ENCODE peak calls at places on chromosome 6, in ten cellular contexts. G is WERI-Rb-1; D is endothelial cell of umbilical vein; Q is psoas muscle; Z is HFF-Myc; P is A549; H is left ventricle myocardium inferior; A is CD4-positive, CD25-positive, alpha-beta regulatory T cell; Y is adrenal gland; F is coronary artery. V is an unnamed sample.

GRCh38 chr6:79117752-79118151 is 39.7 kb upstream of the PHIP start:
- DNase-seq in Z (no peak), F (no peak), G (no peak), H (no peak), Q (no peak), P (peak), A (no peak), D (no peak), Y (no peak), V (no peak)

GRCh38 chr6:136113736-136114173 is 136.4 kb downstream of the MTFR2 start:
- DNase-seq in P (peak), Z (peak), D (peak), H (peak), Y (peak), A (no peak), F (no peak), Q (peak), G (peak), V (peak)

GRCh38 chr6:93721386-93722048 is 302.2 kb upstream of the EPHA7 start:
- DNase-seq in D (peak), Z (no peak), A (no peak), Y (no peak), Q (no peak), P (peak), H (no peak), G (peak), F (no peak), V (no peak)

GRCh38 chr6:18262812-18263560 is 1.3 kb downstream of the DEK start:
- DNase-seq in A (no peak), Y (no peak), F (no peak), Q (no peak), H (no peak), P (peak), G (no peak), Z (no peak), D (peak), V (no peak)

GRCh38 chr6:157761331-157761921 is 61.6 kb upstream of the SNX9 start:
- DNase-seq in D (no peak), H (no peak), Y (no peak), A (peak), Z (peak), F (no peak), G (no peak), Q (no peak), P (no peak), V (no peak)

GRCh38 chr6:116029535-116029934 is 31.2 kb downstream of the FRK start:
- DNase-seq in Y (no peak), G (no peak), F (no peak), P (no peak), A (no peak), H (no peak), D (no peak), Q (no peak), Z (no peak), V (no peak)

GRCh38 chr6:168380956-168381605 is 59.9 kb upstream of the SMOC2 start:
- DNase-seq in F (no peak), H (no peak), Q (no peak), G (no peak), Y (no peak), A (no peak), D (no peak), Z (no peak), P (no peak), V (no peak)

GRCh38 chr6:107646176-107646575 is 156.3 kb downstream of the SOBP start:
- DNase-seq in P (no peak), A (no peak), H (peak), Y (peak), G (no peak), D (peak), Q (peak), Z (no peak), F (no peak), V (no peak)

GRCh38 chr6:32244270-32244669 is 20.4 kb upstream of the NOTCH4 start:
- DNase-seq in F (no peak), Z (no peak), P (no peak), Q (peak), Y (peak), A (no peak), G (peak), D (no peak), H (no peak), V (no peak)

GRCh38 chr6:99425647-99426453 is 742 bp upstream of the PNISR start:
- DNase-seq in H (peak), Z (peak), F (peak), G (peak), Y (peak), A (peak), Q (peak), D (peak), P (peak), V (peak)

GRCh38 chr6:40720375-40720748 is 133.2 kb upstream of the LRFN2 start:
- DNase-seq in G (peak), P (no peak), Y (no peak), H (no peak), F (no peak), Z (no peak), A (no peak), Q (no peak), D (no peak), V (peak)

GRCh38 chr6:90214966-90215365 is 81.7 kb downstream of the BACH2 start:
- DNase-seq in D (no peak), A (no peak), Q (no peak), G (no peak), F (no peak), H (no peak), Z (no peak), P (no peak), Y (no peak), V (no peak)

GRCh38 chr6:123715243-123715863 is 78.6 kb upstream of the TRDN start:
- DNase-seq in Z (no peak), Q (no peak), Y (peak), F (no peak), A (no peak), D (peak), P (peak), H (no peak), G (peak), V (peak)

GRCh38 chr6:88059221-88059620 is 11.6 kb downstream of the SPACA1 start:
- DNase-seq in Q (no peak), H (no peak), G (no peak), A (no peak), P (no peak), Z (no peak), Y (no peak), D (no peak), F (no peak), V (no peak)

GRCh38 chr6:158415666-158416065 is 103.4 kb downstream of the TULP4 start:
- DNase-seq in Q (no peak), A (no peak), G (no peak), Z (no peak), D (no peak), H (no peak), P (no peak), F (no peak), Y (no peak), V (no peak)

GRCh38 chr6:42099340-42100028 is 42.9 kb downstream of the C6orf132 start:
- DNase-seq in P (no peak), F (no peak), G (no peak), A (no peak), H (no peak), Y (peak), D (no peak), Q (no peak), Z (no peak), V (no peak)

GRCh38 chr6:32974541-32975308 is 6.3 kb downstream of the BRD2 start:
- DNase-seq in H (no peak), G (no peak), D (no peak), P (no peak), Z (no peak), A (no peak), Y (no peak), F (no peak), Q (no peak), V (no peak)

GRCh38 chr6:74549746-74550145 is 656.1 kb downstream of the COL12A1 start:
- DNase-seq in G (no peak), Q (no peak), D (no peak), A (no peak), F (no peak), P (no peak), Y (no peak), Z (no peak), H (no peak), V (no peak)

GRCh38 chr6:130778946-130779657 is 48.1 kb upstream of the SMLR1 start:
- DNase-seq in D (no peak), H (no peak), G (no peak), F (no peak), Q (no peak), Z (peak), Y (no peak), A (no peak), P (no peak), V (no peak)

GRCh38 chr6:130779658-130780033 is 47.6 kb upstream of the SMLR1 start:
- DNase-seq in P (no peak), Y (no peak), F (no peak), Z (no peak), A (no peak), H (no peak), G (no peak), D (no peak), Q (no peak), V (no peak)

GRCh38 chr6:130775421-130776012 is 51.7 kb upstream of the SMLR1 start:
- DNase-seq in A (no peak), F (no peak), Z (no peak), Q (no peak), H (no peak), P (no peak), D (no peak), Y (no peak), G (no peak), V (no peak)

GRCh38 chr6:130780137-130780536 is 47.1 kb upstream of the SMLR1 start:
- DNase-seq in P (no peak), Q (no peak), D (no peak), G (no peak), F (no peak), A (no peak), Y (no peak), Z (no peak), H (no peak), V (no peak)

DNA sequence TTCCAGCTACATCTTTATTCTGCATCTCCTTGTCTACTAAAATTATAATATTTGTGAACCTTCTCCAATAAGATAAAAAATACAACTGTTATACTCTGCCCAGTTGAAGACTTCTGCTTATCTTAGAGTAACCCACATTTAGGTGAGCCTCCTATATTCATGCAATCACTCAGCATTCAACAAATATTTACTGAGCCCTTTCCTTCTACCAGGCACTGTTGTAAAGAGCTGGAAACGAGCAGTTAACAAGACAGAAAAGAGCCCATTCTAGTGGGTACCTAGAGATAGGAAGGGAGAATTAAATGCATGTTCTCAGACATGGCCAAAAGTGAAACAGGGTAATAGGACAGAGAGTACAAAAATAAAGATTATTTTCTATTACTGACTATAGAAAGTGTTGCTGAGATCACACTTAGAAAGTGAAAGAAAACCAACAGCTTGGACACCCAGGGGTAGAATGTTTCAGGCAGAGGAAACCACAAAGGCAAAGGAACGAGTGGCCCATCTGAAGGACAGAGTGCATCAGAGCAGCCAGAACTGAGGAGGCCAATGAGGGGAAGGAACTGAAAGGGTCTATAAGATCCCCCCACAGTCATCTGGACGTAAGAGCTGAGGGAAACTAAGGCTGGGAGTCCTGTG is 50.8 kb upstream of the SMLR1 start:
- DNase-seq in Q (no peak), H (no peak), F (no peak), A (no peak), Z (no peak), D (no peak), P (no peak), G (no peak), Y (no peak), V (no peak)
- H3K4me3 ChIP-seq in Q (no peak), H (no peak), F (no peak), A (no peak), Z (no peak), D (no peak), P (no peak), G (no peak), Y (no peak), V (no peak)

GRCh38 chr6:52539607-52540006 is 37.3 kb downstream of the TRAM2 start:
- DNase-seq in F (no peak), P (no peak), Z (no peak), H (no peak), Q (no peak), Y (no peak), A (no peak), G (no peak), D (no peak), V (no peak)
- H3K4me3 ChIP-seq in F (no peak), P (no peak), Z (peak), H (no peak), Q (no peak), Y (no peak), A (no peak), G (no peak), D (no peak), V (no peak)

DNA sequence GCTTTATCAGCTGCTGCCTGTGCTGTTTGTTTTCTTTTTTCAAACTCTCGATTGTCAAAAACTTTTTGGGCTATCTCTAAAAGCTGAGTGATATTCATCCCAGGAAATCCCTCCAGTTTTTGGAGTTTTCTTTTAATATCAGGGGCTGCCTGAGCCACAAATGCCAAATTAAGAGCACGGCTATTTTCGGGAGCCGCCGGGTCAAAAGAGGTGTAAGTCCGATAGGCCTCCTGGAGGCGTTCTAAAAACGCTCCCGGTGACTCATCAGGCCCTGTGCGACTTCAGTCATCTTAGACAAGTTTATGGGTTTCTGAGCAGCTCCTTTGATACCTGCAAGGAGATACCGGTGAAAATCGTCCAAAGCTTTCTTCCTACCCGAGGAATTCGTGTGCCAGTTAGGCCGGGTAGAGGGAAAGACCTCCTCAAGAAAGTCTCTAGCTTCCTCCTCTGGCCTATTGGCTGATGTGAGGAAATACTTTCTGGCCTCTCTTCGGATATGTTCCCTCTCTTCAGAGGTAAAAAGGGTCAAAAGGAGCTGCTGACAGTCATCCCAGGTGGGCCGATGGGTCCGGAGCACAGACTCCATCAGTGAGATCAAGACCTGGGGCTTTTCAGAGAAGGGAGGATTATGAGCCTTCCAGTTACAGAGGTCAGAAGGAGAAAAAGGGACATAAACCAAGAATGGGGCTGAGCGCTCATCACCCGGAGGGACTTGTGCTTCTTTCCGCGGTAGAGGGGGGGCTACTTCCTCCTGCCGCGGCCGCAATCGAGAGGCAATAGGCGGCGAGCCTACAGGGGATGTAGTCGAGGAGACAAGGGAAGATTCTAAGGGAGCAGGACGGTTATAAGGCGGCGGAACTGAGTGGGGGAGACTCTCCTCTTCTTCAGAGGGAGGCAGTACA is 151.1 kb downstream of the TRIM27 start:
- DNase-seq in Z (no peak), F (no peak), G (no peak), D (no peak), A (no peak), P (no peak), H (no peak), Y (no peak), Q (no peak), V (no peak)
- H3K4me3 ChIP-seq in Z (no peak), F (no peak), G (no peak), D (no peak), A (no peak), P (no peak), H (no peak), Y (no peak), Q (no peak), V (no peak)

GRCh38 chr6:127118505-127119360 is at the start of gene RSPO3:
- DNase-seq in F (no peak), Q (peak), P (peak), Y (peak), G (peak), H (no peak), D (peak), A (no peak), Z (no peak), V (peak)

GRCh38 chr6:127119361-127120108 is 1.1 kb downstream of the RSPO3 start:
- DNase-seq in D (peak), Q (peak), G (peak), Z (no peak), P (no peak), H (no peak), A (no peak), Y (no peak), F (no peak), V (peak)

GRCh38 chr6:127120109-127120786 is 1.8 kb downstream of the RSPO3 start:
- DNase-seq in Y (no peak), A (no peak), G (peak), F (no peak), H (no peak), Q (no peak), Z (no peak), D (no peak), P (peak), V (no peak)

GRCh38 chr6:127115032-127115661 is 3.3 kb upstream of the RSPO3 start:
- DNase-seq in H (no peak), P (no peak), G (no peak), F (no peak), D (no peak), A (no peak), Z (no peak), Y (no peak), Q (no peak), V (no peak)

GRCh38 chr6:127117979-127118504 is 429 bp upstream of the RSPO3 start:
- DNase-seq in F (no peak), D (peak), Z (no peak), H (no peak), Q (peak), P (no peak), Y (no peak), G (no peak), A (no peak), V (no peak)
- H3K4me3 ChIP-seq in F (peak), D (peak), Z (peak), H (peak), Q (peak), P (peak), Y (no peak), G (peak), A (no peak), V (no peak)

DNA sequence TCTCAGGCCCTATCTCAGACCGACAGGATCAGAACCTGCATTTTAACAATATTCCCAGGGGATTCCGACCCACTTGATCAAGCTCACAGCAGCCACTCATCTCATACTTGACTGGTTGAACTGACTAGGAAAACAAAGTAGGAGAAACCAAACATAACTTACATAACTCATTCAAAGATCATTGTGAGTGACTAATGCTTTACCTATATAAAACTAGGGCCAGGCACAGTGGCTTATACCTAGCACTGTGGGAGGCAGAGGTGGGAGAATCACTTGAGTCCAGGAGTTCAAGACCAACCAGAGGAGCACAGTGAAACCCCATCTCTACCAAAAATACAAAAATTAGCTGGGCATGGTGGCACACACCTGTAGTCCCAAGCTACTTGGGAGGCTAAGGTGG is 251.0 kb downstream of the ATXN1 start:
- DNase-seq in D (no peak), A (no peak), Y (no peak), H (no peak), G (no peak), P (no peak), F (no peak), Q (no peak), Z (no peak), V (no peak)
- H3K4me3 ChIP-seq in D (no peak), A (no peak), Y (no peak), H (no peak), G (no peak), P (no peak), F (no peak), Q (no peak), Z (no peak), V (no peak)

DNA sequence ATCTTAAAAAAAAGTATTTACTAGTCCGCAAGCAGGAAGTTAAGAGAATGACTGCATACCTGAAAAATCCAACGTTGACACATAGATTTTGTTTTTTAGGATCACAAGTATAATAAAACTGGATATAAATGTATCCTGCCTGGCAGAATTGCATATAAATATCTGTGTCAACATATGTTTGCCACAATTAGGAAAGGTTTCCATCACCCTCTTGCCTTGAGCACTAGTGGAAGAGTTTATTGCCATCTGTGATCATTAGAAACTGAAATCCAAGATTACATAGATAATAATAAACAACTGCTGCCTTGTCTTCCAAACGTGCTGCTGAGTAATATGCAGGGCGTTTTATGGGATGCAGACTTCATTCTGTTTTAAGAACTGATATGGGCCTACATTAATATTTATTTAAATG is 27.9 kb downstream of the PLEKHG1 start:
- DNase-seq in Z (peak), A (no peak), D (peak), H (no peak), Q (no peak), P (no peak), G (no peak), Y (no peak), F (no peak), V (no peak)
- H3K4me3 ChIP-seq in Z (no peak), A (no peak), D (peak), H (no peak), Q (no peak), P (no peak), G (no peak), Y (no peak), F (no peak), V (no peak)

V was measured in BE2C.